ENCODE peak calls at places on chromosome 1, in six cellular contexts. One of them, this sample, is unnamed.

GRCh38 chr1:55646181-55646580 is 431.0 kb upstream of the USP24 start:
- DNase-seq in pancreas: no peak
- DNase-seq in tibial nerve: no peak
- DNase-seq in activated naive CD4-positive, alpha-beta T cell treated with Interleukin-2 at 50 U/mL for 16 hours: no peak
- DNase-seq in upper lobe of right lung: no peak
- DNase-seq in posterior cingulate gyrus: no peak
- DNase-seq in this sample: no peak

GRCh38 chr1:22048351-22049192 is 3.9 kb upstream of the CDC42 start:
- DNase-seq in upper lobe of right lung: peak
- DNase-seq in tibial nerve: no peak
- DNase-seq in pancreas: no peak
- DNase-seq in posterior cingulate gyrus: no peak
- DNase-seq in activated naive CD4-positive, alpha-beta T cell treated with Interleukin-2 at 50 U/mL for 16 hours: peak
- DNase-seq in this sample: no peak

GRCh38 chr1:210376836-210377377 is 48.2 kb downstream of the HHAT start:
- DNase-seq in upper lobe of right lung: no peak
- DNase-seq in pancreas: no peak
- DNase-seq in tibial nerve: no peak
- DNase-seq in posterior cingulate gyrus: no peak
- DNase-seq in activated naive CD4-positive, alpha-beta T cell treated with Interleukin-2 at 50 U/mL for 16 hours: no peak
- DNase-seq in this sample: no peak

GRCh38 chr1:112589766-112590165 is 29.2 kb downstream of the ST7L start:
- DNase-seq in upper lobe of right lung: no peak
- DNase-seq in pancreas: no peak
- DNase-seq in activated naive CD4-positive, alpha-beta T cell treated with Interleukin-2 at 50 U/mL for 16 hours: no peak
- DNase-seq in tibial nerve: no peak
- DNase-seq in posterior cingulate gyrus: no peak
- DNase-seq in this sample: no peak

GRCh38 chr1:165629848-165630628 is 996 bp upstream of the MGST3 start:
- DNase-seq in upper lobe of right lung: no peak
- DNase-seq in activated naive CD4-positive, alpha-beta T cell treated with Interleukin-2 at 50 U/mL for 16 hours: no peak
- DNase-seq in posterior cingulate gyrus: no peak
- DNase-seq in pancreas: no peak
- DNase-seq in tibial nerve: no peak
- DNase-seq in this sample: no peak

GRCh38 chr1:84506729-84507453 is 510 bp upstream of the GNG5 start:
- DNase-seq in posterior cingulate gyrus: no peak
- DNase-seq in tibial nerve: no peak
- DNase-seq in upper lobe of right lung: no peak
- DNase-seq in activated naive CD4-positive, alpha-beta T cell treated with Interleukin-2 at 50 U/mL for 16 hours: no peak
- DNase-seq in pancreas: no peak
- DNase-seq in this sample: no peak

GRCh38 chr1:97816927-97817326 is 103.9 kb downstream of the DPYD start:
- DNase-seq in tibial nerve: no peak
- DNase-seq in activated naive CD4-positive, alpha-beta T cell treated with Interleukin-2 at 50 U/mL for 16 hours: no peak
- DNase-seq in posterior cingulate gyrus: no peak
- DNase-seq in pancreas: no peak
- DNase-seq in upper lobe of right lung: no peak
- DNase-seq in this sample: no peak

GRCh38 chr1:24047101-24047459 is 64.9 kb downstream of the MYOM3 start:
- DNase-seq in pancreas: no peak
- DNase-seq in upper lobe of right lung: peak
- DNase-seq in tibial nerve: no peak
- DNase-seq in posterior cingulate gyrus: no peak
- DNase-seq in activated naive CD4-positive, alpha-beta T cell treated with Interleukin-2 at 50 U/mL for 16 hours: no peak
- DNase-seq in this sample: no peak

GRCh38 chr1:33236498-33236897 is 19.8 kb upstream of the ZNF362 start:
- DNase-seq in posterior cingulate gyrus: peak
- DNase-seq in activated naive CD4-positive, alpha-beta T cell treated with Interleukin-2 at 50 U/mL for 16 hours: no peak
- DNase-seq in pancreas: no peak
- DNase-seq in tibial nerve: no peak
- DNase-seq in upper lobe of right lung: no peak
- DNase-seq in this sample: no peak

GRCh38 chr1:9111357-9111691 is 17.6 kb downstream of the GPR157 start:
- DNase-seq in upper lobe of right lung: no peak
- DNase-seq in tibial nerve: no peak
- DNase-seq in posterior cingulate gyrus: peak
- DNase-seq in activated naive CD4-positive, alpha-beta T cell treated with Interleukin-2 at 50 U/mL for 16 hours: no peak
- DNase-seq in pancreas: no peak
- DNase-seq in this sample: no peak

This sample was measured in cortex of kidney.